ENCODE peak calls at places on chromosomes 3 and 15, in eight cellular contexts. N is GM13976, B is IMR-90, U is BE2C, F is Calu3, V is neural crest cell, K is fibroblast of pulmonary artery, J is astrocyte of the spinal cord. M is an unnamed sample.

GRCh38 chr3:188817920-188818239 is 353.9 kb upstream of the TPRG1 start:
- DNase-seq in F (no peak), K (no peak), B (no peak), N (no peak), U (no peak), J (no peak), V (no peak), M (no peak)

GRCh38 chr15:41284425-41285177 is 47.8 kb downstream of the OIP5 start:
- DNase-seq in B (no peak), U (peak; percentile 26), V (no peak), J (no peak), K (peak; percentile 25), F (no peak), N (no peak), M (no peak)

GRCh38 chr3:132268956-132269355 is 48.3 kb upstream of the ACP3 start:
- DNase-seq in U (no peak), K (peak; percentile 47), V (no peak), N (no peak), B (peak; percentile 35), F (peak; percentile 57), J (peak; percentile 35), M (peak; percentile 26)

GRCh38 chr3:48623851-48624547 is 2.4 kb upstream of the TMEM89 start:
- DNase-seq in V (no peak), K (no peak), N (no peak), J (no peak), F (no peak), B (no peak), U (no peak), M (no peak)

GRCh38 chr3:7978104-7978457 is 523.5 kb upstream of the LMCD1 start:
- DNase-seq in J (no peak), B (no peak), V (peak; percentile 58), F (no peak), K (no peak), U (peak; percentile 82), N (no peak), M (no peak)

GRCh38 chr3:49134471-49135265 is 1.8 kb upstream of the LAMB2 start:
- DNase-seq in K (no peak), F (no peak), B (no peak), N (no peak), V (no peak), J (no peak), U (no peak), M (no peak)

GRCh38 chr15:61659571-61660190 is 400.6 kb downstream of the VPS13C start:
- DNase-seq in K (no peak), J (peak; percentile 81), B (no peak), V (no peak), N (no peak), U (no peak), F (no peak), M (no peak)

GRCh38 chr3:126468028-126468891 is 7.4 kb downstream of the ZXDC start:
- DNase-seq in B (peak; percentile 11), N (no peak), F (no peak), K (peak; percentile 26), V (no peak), J (no peak), U (peak; percentile 6), M (no peak)

GRCh38 chr3:188649521-188649920 is 495.6 kb downstream of the LPP start:
- DNase-seq in F (no peak), J (peak; percentile 52), N (no peak), U (no peak), K (peak; percentile 30), V (no peak), B (peak; percentile 78), M (no peak)

GRCh38 chr3:143218176-143218575 is 98.6 kb downstream of the CHST2 start:
- DNase-seq in N (no peak), V (no peak), K (no peak), B (no peak), J (no peak), U (no peak), F (no peak), M (no peak)

GRCh38 chr3:143885803-143886427 is 37.6 kb upstream of the SLC9A9 start:
- DNase-seq in F (peak; percentile 53), V (peak; percentile 15), N (peak; percentile 38), K (peak; percentile 63), B (peak; percentile 34), U (peak; percentile 31), J (peak; percentile 32), M (peak; percentile 8)

GRCh38 chr3:31704651-31705179 is 172.0 kb downstream of the STT3B start:
- DNase-seq in F (peak; percentile 82), B (peak; percentile 92), N (no peak), K (peak; percentile 22), U (peak; percentile 21), V (no peak), J (peak; percentile 46), M (no peak)
- TF ChIP-seq CTCF in F (no peak), B (no peak), N (no peak), K (no peak), U (no peak), V (no peak), J (no peak), M (no peak)

GRCh38 chr3:71961378-71961777 is 176.4 kb upstream of the PROK2 start:
- DNase-seq in U (no peak), F (no peak), N (no peak), B (no peak), K (no peak), V (no peak), J (no peak), M (no peak)

GRCh38 chr3:71958533-71958932 is 173.6 kb upstream of the PROK2 start:
- DNase-seq in F (no peak), J (no peak), K (no peak), N (no peak), B (no peak), U (no peak), V (no peak), M (no peak)

GRCh38 chr3:71955549-71956373 is 170.8 kb upstream of the PROK2 start:
- DNase-seq in U (peak; percentile 91), B (peak; percentile 70), V (peak; percentile 48), K (peak; percentile 86), N (peak; percentile 33), J (peak; percentile 84), F (peak; percentile 64), M (peak; percentile 65)

GRCh38 chr3:71951842-71952241 is 166.9 kb upstream of the PROK2 start:
- DNase-seq in V (no peak), F (no peak), J (no peak), N (no peak), K (no peak), U (no peak), B (no peak), M (no peak)

DNA sequence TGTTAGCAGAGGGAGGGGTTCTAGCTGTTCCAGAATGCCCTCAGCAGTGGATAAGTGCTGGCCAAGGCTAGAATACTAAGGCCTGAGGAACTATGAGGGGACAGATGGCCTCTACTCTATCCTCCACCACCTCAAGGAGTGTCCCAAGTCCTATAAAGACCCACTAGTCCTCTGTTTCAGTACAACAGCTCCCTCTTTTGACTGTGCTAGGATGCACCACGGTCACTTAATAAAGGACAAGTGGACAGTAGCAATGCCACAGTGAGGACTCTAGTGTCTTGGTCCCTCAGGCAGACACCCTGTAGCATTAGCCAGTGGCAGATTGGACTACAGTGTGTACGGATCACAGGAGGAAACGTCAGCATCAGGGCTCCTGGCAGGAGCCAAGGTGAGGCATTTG is 171.8 kb upstream of the PROK2 start:
- DNase-seq in F (no peak), K (no peak), V (no peak), U (no peak), J (no peak), N (no peak), B (no peak), M (no peak)
- TF ChIP-seq CTCF in F (no peak), K (no peak), V (no peak), U (peak; percentile 44), J (no peak), N (no peak), B (no peak), M (no peak)

GRCh38 chr3:32153414-32154016 is 47.1 kb downstream of the GPD1L start:
- DNase-seq in B (no peak), K (no peak), J (no peak), F (no peak), V (no peak), N (no peak), U (no peak), M (no peak)

GRCh38 chr3:32155117-32155516 is 48.7 kb downstream of the GPD1L start:
- DNase-seq in F (no peak), J (no peak), B (no peak), K (no peak), N (no peak), U (no peak), V (no peak), M (no peak)

GRCh38 chr3:32157600-32158264 is 51.3 kb downstream of the GPD1L start:
- DNase-seq in J (no peak), B (no peak), N (no peak), K (no peak), F (no peak), V (no peak), U (no peak), M (no peak)

GRCh38 chr3:32148356-32148755 is 41.9 kb downstream of the GPD1L start:
- DNase-seq in B (no peak), V (no peak), U (no peak), N (no peak), J (no peak), K (no peak), F (no peak), M (no peak)

GRCh38 chr3:32154180-32154579 is 47.8 kb downstream of the GPD1L start:
- DNase-seq in F (no peak), V (no peak), J (no peak), K (no peak), U (no peak), N (no peak), B (no peak), M (peak; percentile 28)
- TF ChIP-seq CTCF in F (no peak), V (peak; percentile 35), J (peak; percentile 42), K (peak; percentile 29), U (peak; percentile 6), N (peak; percentile 23), B (no peak), M (no peak)

GRCh38 chr3:119880966-119881365 is 99.1 kb downstream of the NR1I2 start:
- DNase-seq in N (no peak), J (no peak), B (peak; percentile 62), K (no peak), V (no peak), U (no peak), F (no peak), M (no peak)

GRCh38 chr3:119885746-119886530 is 104.0 kb downstream of the NR1I2 start:
- DNase-seq in V (no peak), U (no peak), N (no peak), J (no peak), K (no peak), F (no peak), B (no peak), M (no peak)

GRCh38 chr3:119884161-119884557 is 102.3 kb downstream of the NR1I2 start:
- DNase-seq in B (no peak), K (no peak), N (no peak), J (no peak), F (no peak), U (no peak), V (no peak), M (no peak)

DNA sequence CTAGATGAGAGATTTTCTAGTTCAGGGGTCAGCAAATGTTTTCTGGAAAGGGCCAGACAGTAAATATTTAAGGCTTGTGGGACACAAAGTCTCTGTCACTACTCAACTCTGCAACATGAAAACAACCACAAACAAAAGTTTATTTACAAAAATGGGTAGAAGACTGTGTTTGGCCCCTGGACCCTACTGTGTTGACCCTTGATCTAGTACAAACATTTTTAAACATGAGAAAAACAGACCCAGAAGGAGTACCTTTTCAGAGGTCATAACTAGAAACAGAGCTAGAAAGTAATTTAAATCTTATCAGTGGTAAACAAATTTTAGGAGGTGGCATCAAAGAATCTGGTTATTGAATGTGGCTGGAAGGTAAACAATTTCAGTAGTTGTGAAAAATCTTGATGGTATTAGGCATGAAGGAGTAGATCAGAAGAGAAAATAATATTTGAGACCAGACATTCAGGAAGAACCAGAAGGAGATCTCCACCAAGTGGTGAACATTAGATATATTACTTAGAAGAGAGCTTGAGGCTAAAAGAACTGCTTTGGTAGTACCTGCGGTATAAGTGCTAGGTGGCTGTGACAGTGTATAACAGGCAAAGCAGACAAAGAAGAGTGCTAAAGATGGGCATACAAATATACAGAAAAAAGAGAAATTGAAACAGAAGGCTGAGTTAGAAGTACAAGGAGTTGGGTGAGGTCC is 101.7 kb downstream of the NR1I2 start:
- DNase-seq in V (no peak), N (no peak), B (no peak), J (no peak), K (no peak), U (no peak), F (no peak), M (no peak)
- TF ChIP-seq CTCF in V (peak; percentile 39), N (no peak), B (no peak), J (no peak), K (no peak), U (no peak), F (no peak), M (no peak)